ENCODE peak calls at places on chromosomes 4 and X, in seven cellular contexts. One of them, this sample, is unnamed.
A peak's percentile ranks its signal among the peaks of the same experiment; 100 is the strongest.

GRCh38 chrX:152958524-152959465 is 35.1 kb downstream of the PNMA5 start:
- DNase-seq in NCI-H1105: peak; percentile 85
- DNase-seq in IMR-90: peak; percentile 85
- DNase-seq in stimulated activated naive CD8-positive, alpha-beta T cell treated with anti-CD3 and anti-CD28 coated beads, Interleukin-15, amount 100 ng/mL, for 72 hours: peak; percentile 87
- DNase-seq in uterus: peak; percentile 92
- DNase-seq in H9: peak; percentile 87
- DNase-seq in choroid plexus epithelial cell: peak; percentile 91
- DNase-seq in this sample: peak; percentile 89

GRCh38 chrX:75158054-75158453 is 2.0 kb upstream of the ABCB7 start:
- DNase-seq in IMR-90: no peak
- DNase-seq in stimulated activated naive CD8-positive, alpha-beta T cell treated with anti-CD3 and anti-CD28 coated beads, Interleukin-15, amount 100 ng/mL, for 72 hours: no peak
- DNase-seq in NCI-H1105: no peak
- DNase-seq in H9: no peak
- DNase-seq in uterus: no peak
- DNase-seq in choroid plexus epithelial cell: no peak
- DNase-seq in this sample: no peak

GRCh38 chr4:19883841-19884240 is 367.9 kb upstream of the SLIT2 start:
- DNase-seq in IMR-90: peak; percentile 65
- DNase-seq in choroid plexus epithelial cell: peak; percentile 13
- DNase-seq in stimulated activated naive CD8-positive, alpha-beta T cell treated with anti-CD3 and anti-CD28 coated beads, Interleukin-15, amount 100 ng/mL, for 72 hours: no peak
- DNase-seq in NCI-H1105: no peak
- DNase-seq in H9: no peak
- DNase-seq in uterus: no peak
- DNase-seq in this sample: no peak

GRCh38 chr4:56289934-56290333 is 97.4 kb downstream of the AASDH start:
- DNase-seq in stimulated activated naive CD8-positive, alpha-beta T cell treated with anti-CD3 and anti-CD28 coated beads, Interleukin-15, amount 100 ng/mL, for 72 hours: no peak
- DNase-seq in H9: no peak
- DNase-seq in uterus: no peak
- DNase-seq in IMR-90: no peak
- DNase-seq in choroid plexus epithelial cell: no peak
- DNase-seq in NCI-H1105: no peak
- DNase-seq in this sample: no peak

GRCh38 chr4:138948918-138949317 is 66.7 kb upstream of the NOCT start:
- DNase-seq in choroid plexus epithelial cell: no peak
- DNase-seq in H9: no peak
- DNase-seq in NCI-H1105: no peak
- DNase-seq in IMR-90: no peak
- DNase-seq in stimulated activated naive CD8-positive, alpha-beta T cell treated with anti-CD3 and anti-CD28 coated beads, Interleukin-15, amount 100 ng/mL, for 72 hours: no peak
- DNase-seq in uterus: no peak
- DNase-seq in this sample: no peak

GRCh38 chrX:153539171-153539978 is 21.9 kb downstream of the ATP2B3 start:
- DNase-seq in H9: peak; percentile 81
- DNase-seq in stimulated activated naive CD8-positive, alpha-beta T cell treated with anti-CD3 and anti-CD28 coated beads, Interleukin-15, amount 100 ng/mL, for 72 hours: peak; percentile 50
- DNase-seq in NCI-H1105: no peak
- DNase-seq in IMR-90: peak; percentile 44
- DNase-seq in uterus: peak; percentile 62
- DNase-seq in choroid plexus epithelial cell: peak; percentile 70
- DNase-seq in this sample: peak; percentile 84

GRCh38 chrX:46710425-46710824 is 48.5 kb downstream of the SLC9A7 start:
- DNase-seq in IMR-90: peak; percentile 62
- DNase-seq in NCI-H1105: no peak
- DNase-seq in choroid plexus epithelial cell: peak; percentile 51
- DNase-seq in H9: no peak
- DNase-seq in stimulated activated naive CD8-positive, alpha-beta T cell treated with anti-CD3 and anti-CD28 coated beads, Interleukin-15, amount 100 ng/mL, for 72 hours: no peak
- DNase-seq in uterus: no peak
- DNase-seq in this sample: no peak

GRCh38 chr4:86432552-86433134 is 72.8 kb upstream of the MAPK10 start:
- DNase-seq in stimulated activated naive CD8-positive, alpha-beta T cell treated with anti-CD3 and anti-CD28 coated beads, Interleukin-15, amount 100 ng/mL, for 72 hours: no peak
- DNase-seq in uterus: no peak
- DNase-seq in H9: no peak
- DNase-seq in NCI-H1105: no peak
- DNase-seq in choroid plexus epithelial cell: no peak
- DNase-seq in IMR-90: no peak
- DNase-seq in this sample: no peak

GRCh38 chr4:92387459-92388069 is 83.8 kb downstream of the GRID2 start:
- DNase-seq in IMR-90: peak; percentile 53
- DNase-seq in H9: no peak
- DNase-seq in NCI-H1105: no peak
- DNase-seq in stimulated activated naive CD8-positive, alpha-beta T cell treated with anti-CD3 and anti-CD28 coated beads, Interleukin-15, amount 100 ng/mL, for 72 hours: no peak
- DNase-seq in choroid plexus epithelial cell: peak; percentile 70
- DNase-seq in uterus: no peak
- DNase-seq in this sample: no peak

GRCh38 chrX:6053126-6053625 is 175.5 kb downstream of the NLGN4X start:
- DNase-seq in H9: no peak
- DNase-seq in stimulated activated naive CD8-positive, alpha-beta T cell treated with anti-CD3 and anti-CD28 coated beads, Interleukin-15, amount 100 ng/mL, for 72 hours: no peak
- DNase-seq in uterus: no peak
- DNase-seq in NCI-H1105: peak; percentile 47
- DNase-seq in choroid plexus epithelial cell: no peak
- DNase-seq in IMR-90: no peak
- DNase-seq in this sample: no peak

GRCh38 chr4:184932343-184932742 is 85.9 kb upstream of the HELT start:
- DNase-seq in stimulated activated naive CD8-positive, alpha-beta T cell treated with anti-CD3 and anti-CD28 coated beads, Interleukin-15, amount 100 ng/mL, for 72 hours: no peak
- DNase-seq in NCI-H1105: no peak
- DNase-seq in choroid plexus epithelial cell: no peak
- DNase-seq in uterus: no peak
- DNase-seq in H9: no peak
- DNase-seq in IMR-90: no peak
- DNase-seq in this sample: no peak

This sample was measured in adrenal gland.